ENCODE peak calls at places on chromosomes 1 and 21, in eight cellular contexts. H is naive thymus-derived CD4-positive, alpha-beta T cell; P is neural progenitor cell; Q is HFF-Myc; F is ovary; A is aorta; I is right lobe of liver; U is breast epithelium. E is an unnamed sample.
A peak's percentile ranks its signal among the peaks of the same experiment; 100 is the strongest.

GRCh38 chr1:224087358-224087757 is 26.6 kb upstream of the FBXO28 start:
- DNase-seq in P (no peak), H (no peak), F (no peak), I (no peak), Q (no peak), U (no peak), A (no peak), E (no peak)

GRCh38 chr1:109823543-109824348 is 60.0 kb upstream of the EPS8L3 start:
- DNase-seq in F (peak; percentile 63), P (no peak), H (no peak), U (no peak), Q (no peak), I (peak; percentile 63), A (peak; percentile 91), E (no peak)

GRCh38 chr1:210332719-210333398 is 4.2 kb downstream of the HHAT start:
- DNase-seq in U (no peak), F (no peak), Q (no peak), I (no peak), H (peak; percentile 55), A (no peak), P (no peak), E (no peak)

GRCh38 chr1:58983633-58984301 is 199.9 kb upstream of the JUN start:
- DNase-seq in H (no peak), P (no peak), A (no peak), Q (no peak), F (no peak), I (no peak), U (no peak), E (no peak)

GRCh38 chr1:7878027-7878426 is 25.2 kb upstream of the UTS2 start:
- DNase-seq in A (no peak), H (no peak), F (no peak), U (no peak), P (no peak), I (no peak), Q (no peak), E (no peak)

GRCh38 chr1:48246727-48247126 is 24.2 kb downstream of the SLC5A9 start:
- DNase-seq in H (no peak), I (peak; percentile 72), F (no peak), A (no peak), U (peak; percentile 74), Q (no peak), P (no peak), E (no peak)

GRCh38 chr1:22641906-22642636 is 1.4 kb upstream of the C1QC start:
- DNase-seq in U (peak; percentile 53), I (peak; percentile 87), A (peak; percentile 95), H (peak; percentile 71), F (peak; percentile 92), P (peak; percentile 88), Q (no peak), E (no peak)

GRCh38 chr1:26237230-26237966 is 3.4 kb downstream of the CEP85 start:
- DNase-seq in Q (no peak), F (no peak), A (no peak), I (no peak), H (no peak), P (no peak), U (no peak), E (no peak)

GRCh38 chr1:11229178-11229577 is 33.2 kb downstream of the MTOR start:
- DNase-seq in A (no peak), I (no peak), F (no peak), Q (no peak), P (no peak), U (no peak), H (no peak), E (no peak)

GRCh38 chr1:109754738-109755137 is 9.0 kb downstream of the EPS8L3 start:
- DNase-seq in P (no peak), H (peak; percentile 10), A (no peak), F (no peak), U (no peak), I (no peak), Q (no peak), E (no peak)

GRCh38 chr21:45348591-45349327 is 56.2 kb upstream of the COL18A1 start:
- DNase-seq in H (no peak), Q (no peak), F (no peak), P (peak; percentile 1), A (no peak), U (no peak), I (no peak), E (no peak)

GRCh38 chr1:23578997-23579363 is 19.7 kb upstream of the ID3 start:
- DNase-seq in A (no peak), Q (no peak), P (no peak), I (no peak), F (no peak), U (no peak), H (no peak), E (no peak)

GRCh38 chr1:221045842-221046831 is 166.9 kb downstream of the HLX start:
- DNase-seq in A (no peak), Q (no peak), I (no peak), P (no peak), U (no peak), H (no peak), F (no peak), E (no peak)

GRCh38 chr1:222933273-222933672 is 118.4 kb downstream of the DISP1 start:
- DNase-seq in A (no peak), H (no peak), Q (no peak), P (no peak), U (no peak), F (no peak), I (no peak), E (no peak)

GRCh38 chr1:154993572-154994268 is at the start of gene LENEP:
- DNase-seq in A (no peak), I (no peak), P (no peak), H (no peak), F (peak; percentile 35), Q (no peak), U (no peak), E (no peak)

GRCh38 chr1:201302168-201302896 is 19.0 kb downstream of the PKP1 start:
- DNase-seq in Q (no peak), A (peak; percentile 56), P (no peak), H (no peak), I (no peak), U (no peak), F (no peak), E (no peak)

DNA sequence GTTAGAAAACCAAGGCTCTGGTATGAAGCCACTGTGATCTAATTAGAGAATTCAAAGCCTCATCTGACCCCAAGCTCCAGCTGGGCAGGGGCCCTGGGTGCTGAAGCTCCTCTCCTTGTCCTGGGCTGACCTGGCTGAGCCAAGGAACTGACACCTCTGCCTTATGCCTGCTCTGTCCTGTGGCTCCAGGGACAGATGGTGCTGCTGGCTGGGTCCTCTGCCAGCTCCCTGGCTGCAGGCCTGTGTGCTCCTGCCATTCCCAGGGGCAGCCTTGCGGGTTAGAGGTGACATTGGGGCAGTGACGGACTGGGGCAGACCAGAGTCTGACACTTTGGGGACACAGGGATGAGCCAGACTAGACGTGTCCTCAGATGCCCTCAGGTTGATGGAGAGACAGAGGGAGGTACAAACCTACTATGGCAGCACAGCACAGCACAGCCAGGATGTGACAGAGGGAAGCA is 11.8 kb downstream of the ACOT11 start:
- DNase-seq in F (peak; percentile 28), H (no peak), P (no peak), A (no peak), U (no peak), I (no peak), Q (no peak), E (no peak)
- H3K4me3 ChIP-seq in F (no peak overlapping the region), H (no peak overlapping the region), P (no peak overlapping the region), A (no peak overlapping the region), U (no peak overlapping the region), I (no peak overlapping the region), Q (no peak overlapping the region), E (no peak overlapping the region)

GRCh38 chr1:34884536-34884935 is 25.0 kb upstream of the SMIM12 start:
- DNase-seq in H (no peak), Q (no peak), P (no peak), U (no peak), I (no peak), F (no peak), A (no peak), E (no peak)
- H3K4me3 ChIP-seq in H (no peak overlapping the region), Q (no peak overlapping the region), P (no peak overlapping the region), U (no peak overlapping the region), I (no peak overlapping the region), F (no peak overlapping the region), A (no peak overlapping the region), E (no peak overlapping the region)

GRCh38 chr1:203628997-203629508 is 2.4 kb downstream of the ATP2B4 start:
- DNase-seq in U (no peak), A (no peak), Q (no peak), I (no peak), F (no peak), H (peak; percentile 37), P (no peak), E (no peak)

GRCh38 chr1:203629509-203630082 is 3.0 kb downstream of the ATP2B4 start:
- DNase-seq in H (peak; percentile 58), Q (no peak), P (peak; percentile 80), A (peak; percentile 90), I (peak; percentile 51), F (peak; percentile 76), U (no peak), E (no peak)

GRCh38 chr1:203626910-203627246 is 246 bp downstream of the ATP2B4 start:
- DNase-seq in Q (no peak), A (no peak), I (no peak), H (peak; percentile 49), U (no peak), F (no peak), P (no peak), E (no peak)

GRCh38 chr1:203628185-203628996 is 1.8 kb downstream of the ATP2B4 start:
- DNase-seq in H (no peak), Q (no peak), I (peak; percentile 25), U (no peak), F (peak; percentile 70), A (peak; percentile 86), P (peak; percentile 89), E (no peak)

DNA sequence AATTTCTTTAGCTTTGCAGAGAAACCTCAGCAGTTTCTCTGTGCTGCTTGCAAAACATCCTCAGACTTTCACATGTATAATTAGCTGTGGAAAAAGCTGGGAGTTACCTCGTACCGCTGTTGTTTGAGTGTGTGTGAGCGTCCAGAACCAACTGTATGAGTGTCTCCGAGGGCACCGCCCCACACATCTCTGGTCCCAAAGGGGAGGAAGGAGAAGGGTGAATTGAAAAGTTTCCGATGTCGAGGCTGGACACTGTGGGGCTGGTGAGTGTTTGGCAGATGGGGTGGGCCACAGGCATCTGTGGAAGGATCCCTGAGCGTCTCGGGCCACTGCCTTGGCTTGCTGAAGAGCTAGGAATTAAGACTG is 1.2 kb downstream of the ATP2B4 start:
- DNase-seq in P (peak; percentile 34), A (peak; percentile 80), U (no peak), I (no peak), Q (no peak), F (no peak), H (peak; percentile 41), E (no peak)
- H3K4me3 ChIP-seq in P (peak overlapping the region; percentile 83), A (peak overlapping the region; percentile 70), U (peak overlapping the region; percentile 69), I (peak overlapping the region; percentile 75), Q (peak overlapping the region; percentile 65), F (peak overlapping the region; percentile 78), H (peak overlapping the region; percentile 71), E (peak overlapping the region; percentile 89)

DNA sequence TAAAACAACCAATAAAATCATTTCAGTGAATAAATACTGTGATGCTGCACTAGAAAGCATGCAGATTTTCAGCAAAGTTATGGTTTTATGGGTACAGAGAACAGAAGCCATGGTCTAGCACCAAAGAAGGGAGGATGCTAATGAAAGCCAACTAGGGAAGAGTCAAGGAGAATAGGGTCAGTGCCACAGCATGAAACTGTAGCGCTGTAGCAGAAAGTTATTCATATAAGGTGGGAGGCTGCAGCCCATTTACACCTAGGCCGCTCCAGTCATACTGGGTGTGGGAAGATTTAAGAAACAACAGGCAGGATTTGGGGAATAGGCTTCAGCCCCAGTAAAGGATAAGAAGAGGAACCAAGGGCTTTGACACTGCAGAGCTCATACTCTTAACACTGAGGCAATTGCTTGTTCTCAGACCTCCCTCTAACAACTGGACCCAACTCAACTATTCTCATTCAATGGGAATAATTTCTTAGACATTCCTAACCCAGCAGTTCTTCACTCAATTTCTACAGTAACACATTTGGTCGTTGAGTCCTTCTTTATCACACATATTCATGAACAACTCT is 4.4 kb downstream of the IFI16 start:
- DNase-seq in Q (no peak), F (no peak), I (no peak), H (no peak), A (no peak), U (no peak), P (no peak), E (no peak)
- H3K4me3 ChIP-seq in Q (no peak overlapping the region), F (no peak overlapping the region), I (no peak overlapping the region), H (peak overlapping the region; percentile 67), A (no peak overlapping the region), U (peak overlapping the region; percentile 69), P (no peak overlapping the region), E (no peak overlapping the region)